ENCODE peak calls at places on chromosomes 4 and X, in six cellular contexts. H is epithelial cell of esophagus, A is GM23338, C is lower lobe of right lung, K is IMR-90, E is OCI-LY7. B is an unnamed sample.

GRCh38 chr4:117491531-117491930 is 406.2 kb upstream of the TRAM1L1 start:
- DNase-seq in H (no peak), A (no peak), C (no peak), K (no peak), E (no peak), B (no peak)

GRCh38 chrX:46626566-46626965 is 53.0 kb downstream of the CHST7 start:
- DNase-seq in H (no peak), A (no peak), C (peak; percentile 48), K (no peak), E (peak; percentile 58), B (no peak)

GRCh38 chrX:139647597-139647996 is 60.4 kb downstream of the MCF2 start:
- DNase-seq in H (no peak), A (no peak), C (no peak), K (no peak), E (no peak), B (no peak)

GRCh38 chr4:28373601-28374000 is 1513.0 kb downstream of the STIM2 start:
- DNase-seq in H (peak; percentile 75), A (no peak), C (no peak), K (peak; percentile 77), E (no peak), B (no peak)

GRCh38 chr4:98642991-98643426 is 15.4 kb downstream of the TSPAN5 start:
- DNase-seq in H (peak; percentile 96), A (no peak), C (no peak), K (peak; percentile 89), E (no peak), B (no peak)

GRCh38 chr4:185580699-185581098 is 45.4 kb upstream of the PDLIM3 start:
- DNase-seq in H (peak; percentile 52), A (no peak), C (no peak), K (peak; percentile 26), E (no peak), B (no peak)

GRCh38 chrX:6660567-6661252 is 125.8 kb upstream of the VCX3A start:
- DNase-seq in H (peak; percentile 85), A (no peak), C (no peak), K (no peak), E (no peak), B (no peak)

GRCh38 chr4:25253072-25253447 is 19.2 kb downstream of the PI4K2B start:
- DNase-seq in H (peak; percentile 13), A (no peak), C (no peak), K (peak; percentile 1), E (no peak), B (no peak)

GRCh38 chr4:6272863-6273660 is 3.4 kb downstream of the WFS1 start:
- DNase-seq in H (peak; percentile 57), A (no peak), C (peak; percentile 70), K (peak; percentile 88), E (no peak), B (peak; percentile 20)

GRCh38 chr4:90757529-90757928 is 630.3 kb downstream of the CCSER1 start:
- DNase-seq in H (no peak), A (no peak), C (no peak), K (no peak), E (no peak), B (no peak)

GRCh38 chrX:8988456-8988855 is 45.5 kb downstream of the FAM9B start:
- DNase-seq in H (peak; percentile 88), A (peak; percentile 1), C (peak; percentile 39), K (peak; percentile 57), E (no peak), B (no peak)

GRCh38 chr4:181958435-181958834 is 284.8 kb upstream of the TENM3 start:
- DNase-seq in H (no peak), A (no peak), C (no peak), K (no peak), E (no peak), B (no peak)

GRCh38 chrX:71650333-71650969 is 16.9 kb upstream of the LOC101059915 start:
- DNase-seq in H (no peak), A (no peak), C (no peak), K (no peak), E (peak; percentile 62), B (no peak)

GRCh38 chr4:112979881-112980421 is 69.5 kb upstream of the ANK2 start:
- DNase-seq in H (no peak), A (no peak), C (no peak), K (no peak), E (no peak), B (no peak)

GRCh38 chrX:97168646-97169045 is 284.9 kb downstream of the RPA4 start:
- DNase-seq in H (no peak), A (no peak), C (no peak), K (no peak), E (peak; percentile 73), B (no peak)

DNA sequence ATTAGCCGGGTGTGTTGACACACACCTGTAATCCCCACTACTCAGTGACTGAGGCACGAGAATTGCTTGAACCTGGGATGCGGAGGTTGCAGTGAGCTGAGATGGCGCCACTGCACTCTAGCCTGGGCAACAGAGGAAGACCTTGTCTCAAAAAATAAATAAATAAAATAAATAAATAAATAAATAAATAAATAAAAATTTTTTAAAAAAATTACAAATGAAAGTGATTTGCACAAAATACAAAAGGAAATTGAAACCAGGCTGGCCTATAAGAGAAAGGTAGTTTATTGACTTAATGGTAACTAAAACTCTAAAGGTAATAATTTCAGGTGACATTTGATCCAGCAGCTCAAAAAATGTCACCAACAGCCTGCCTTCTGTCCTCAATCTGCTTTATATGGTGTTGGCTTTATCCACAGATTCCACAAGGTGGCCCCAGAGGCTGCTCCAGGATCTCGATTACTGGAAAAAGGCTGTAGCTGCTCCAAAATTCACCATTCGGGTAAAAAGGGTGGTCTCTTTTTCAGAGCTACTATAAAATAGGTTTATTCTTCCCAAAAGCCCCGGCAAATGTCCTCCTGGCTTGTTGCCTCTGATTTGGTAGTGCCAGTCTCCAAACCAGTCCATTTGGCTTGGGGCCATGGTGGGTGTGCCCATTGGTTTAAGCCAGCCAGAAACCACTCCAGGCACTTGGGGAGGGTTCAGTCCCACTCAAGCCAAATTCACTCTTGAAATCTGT is 61.4 kb upstream of the TRIM2 start:
- DNase-seq in H (peak; percentile 70), A (peak; percentile 90), C (peak; percentile 80), K (peak; percentile 73), E (peak; percentile 72), B (no peak)
- H3K4me3 ChIP-seq in H (no peak overlapping the region), A (no peak overlapping the region), C (peak overlapping the region; percentile 22), K (no peak overlapping the region), E (no peak overlapping the region), B (no peak overlapping the region)

GRCh38 chr4:158171456-158171790 is 1.4 kb downstream of the GASK1B start:
- DNase-seq in H (no peak), A (no peak), C (no peak), K (no peak), E (no peak), B (no peak)
- H3K4me3 ChIP-seq in H (peak overlapping the region; percentile 54), A (no peak overlapping the region), C (peak overlapping the region; percentile 53), K (peak overlapping the region; percentile 30), E (no peak overlapping the region), B (peak overlapping the region; percentile 54)

GRCh38 chr4:2044119-2044485 is 15.0 kb upstream of the NAT8L start:
- DNase-seq in H (no peak), A (no peak), C (no peak), K (no peak), E (no peak), B (no peak)

GRCh38 chr4:2042207-2042946 is 16.8 kb upstream of the NAT8L start:
- DNase-seq in H (no peak), A (no peak), C (peak; percentile 50), K (no peak), E (peak; percentile 22), B (no peak)

GRCh38 chr4:2043396-2044118 is 15.6 kb upstream of the NAT8L start:
- DNase-seq in H (no peak), A (no peak), C (no peak), K (no peak), E (no peak), B (no peak)

GRCh38 chr4:2041234-2042130 is 17.6 kb upstream of the NAT8L start:
- DNase-seq in H (peak; percentile 41), A (peak; percentile 97), C (peak; percentile 91), K (peak; percentile 60), E (peak; percentile 80), B (peak; percentile 3)

DNA sequence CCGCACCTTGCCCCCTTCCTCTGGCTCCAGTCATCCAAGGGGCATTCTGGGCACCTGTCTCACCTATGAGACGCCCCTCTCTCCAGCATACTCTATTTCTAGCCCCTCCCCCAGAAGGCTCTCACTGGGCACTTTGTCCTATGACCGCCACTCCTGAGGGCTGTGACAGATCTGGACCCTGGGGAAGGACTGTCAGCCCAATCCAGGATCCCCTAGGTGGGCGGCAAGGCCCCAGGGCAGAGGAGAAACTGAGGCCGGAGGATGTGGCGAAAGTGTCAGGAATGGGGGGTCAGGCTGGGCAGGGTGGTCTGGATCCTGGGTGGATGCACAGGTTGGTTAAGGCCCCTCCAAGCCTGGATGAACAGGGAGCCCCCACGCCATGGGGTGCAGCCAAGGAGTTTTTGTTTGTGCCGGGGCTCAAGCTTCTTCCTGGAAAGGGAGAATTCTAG is 16.2 kb upstream of the NAT8L start:
- DNase-seq in H (no peak), A (no peak), C (no peak), K (no peak), E (no peak), B (no peak)
- H3K4me3 ChIP-seq in H (no peak overlapping the region), A (peak overlapping the region; percentile 75), C (peak overlapping the region; percentile 66), K (no peak overlapping the region), E (peak overlapping the region; percentile 63), B (peak overlapping the region; percentile 92)

GRCh38 chrX:2693526-2694002 is 2.5 kb downstream of the CD99 start:
- DNase-seq in H (no peak), A (no peak), C (no peak), K (no peak), E (peak; percentile 20), B (no peak)
- H3K4me3 ChIP-seq in H (no peak overlapping the region), A (no peak overlapping the region), C (peak overlapping the region; percentile 96), K (no peak overlapping the region), E (peak overlapping the region; percentile 77), B (peak overlapping the region; percentile 94)